ENCODE peak calls at places on chromosomes 2 and 18, in eight cellular contexts. One of them, this sample, is unnamed.

GRCh38 chr2:105812180-105813044 is 67.7 kb downstream of the NCK2 start:
- DNase-seq in GM12892: peak
- DNase-seq in lower leg skin: no peak
- DNase-seq in HepG2: peak
- DNase-seq in endothelial cell of umbilical vein: peak
- DNase-seq in transverse colon: no peak
- DNase-seq in body of pancreas: no peak
- DNase-seq in A549: no peak
- DNase-seq in this sample: no peak

GRCh38 chr2:222879602-222879933 is 18.7 kb downstream of the ACSL3 start:
- DNase-seq in GM12892: no peak
- DNase-seq in lower leg skin: no peak
- DNase-seq in HepG2: no peak
- DNase-seq in endothelial cell of umbilical vein: no peak
- DNase-seq in transverse colon: no peak
- DNase-seq in body of pancreas: no peak
- DNase-seq in A549: no peak
- DNase-seq in this sample: no peak

GRCh38 chr2:1681323-1682310 is 62.7 kb downstream of the PXDN start:
- DNase-seq in GM12892: no peak
- DNase-seq in lower leg skin: no peak
- DNase-seq in HepG2: no peak
- DNase-seq in endothelial cell of umbilical vein: no peak
- DNase-seq in transverse colon: no peak
- DNase-seq in body of pancreas: no peak
- DNase-seq in A549: no peak
- DNase-seq in this sample: peak

GRCh38 chr18:47606526-47606925 is 323.9 kb downstream of the SMAD2 start:
- DNase-seq in GM12892: no peak
- DNase-seq in lower leg skin: no peak
- DNase-seq in HepG2: no peak
- DNase-seq in endothelial cell of umbilical vein: no peak
- DNase-seq in transverse colon: no peak
- DNase-seq in body of pancreas: no peak
- DNase-seq in A549: no peak
- DNase-seq in this sample: no peak

GRCh38 chr2:164974221-164974620 is 18.9 kb upstream of the SLC38A11 start:
- DNase-seq in GM12892: no peak
- DNase-seq in lower leg skin: no peak
- DNase-seq in HepG2: no peak
- DNase-seq in endothelial cell of umbilical vein: no peak
- DNase-seq in transverse colon: no peak
- DNase-seq in body of pancreas: no peak
- DNase-seq in A549: no peak
- DNase-seq in this sample: no peak

GRCh38 chr2:98188351-98189046 is 101.5 kb downstream of the VWA3B start:
- DNase-seq in GM12892: no peak
- DNase-seq in lower leg skin: no peak
- DNase-seq in HepG2: peak
- DNase-seq in endothelial cell of umbilical vein: no peak
- DNase-seq in transverse colon: no peak
- DNase-seq in body of pancreas: no peak
- DNase-seq in A549: no peak
- DNase-seq in this sample: no peak

GRCh38 chr2:176491172-176491904 is 222.1 kb downstream of the MTX2 start:
- DNase-seq in GM12892: peak
- DNase-seq in lower leg skin: peak
- DNase-seq in HepG2: no peak
- DNase-seq in endothelial cell of umbilical vein: no peak
- DNase-seq in transverse colon: no peak
- DNase-seq in body of pancreas: peak
- DNase-seq in A549: no peak
- DNase-seq in this sample: no peak

GRCh38 chr2:199692489-199692888 is 158.5 kb downstream of the FTCDNL1 start:
- DNase-seq in GM12892: no peak
- DNase-seq in lower leg skin: no peak
- DNase-seq in HepG2: peak
- DNase-seq in endothelial cell of umbilical vein: no peak
- DNase-seq in transverse colon: peak
- DNase-seq in body of pancreas: peak
- DNase-seq in A549: no peak
- DNase-seq in this sample: no peak

GRCh38 chr2:27312152-27312551 is 3.9 kb upstream of the UCN start:
- DNase-seq in GM12892: no peak
- DNase-seq in lower leg skin: no peak
- DNase-seq in HepG2: no peak
- DNase-seq in endothelial cell of umbilical vein: no peak
- DNase-seq in transverse colon: no peak
- DNase-seq in body of pancreas: no peak
- DNase-seq in A549: no peak
- DNase-seq in this sample: peak

GRCh38 chr2:236336575-236337464 is 72.6 kb upstream of the ASB18 start:
- DNase-seq in GM12892: no peak
- DNase-seq in lower leg skin: no peak
- DNase-seq in HepG2: no peak
- DNase-seq in endothelial cell of umbilical vein: no peak
- DNase-seq in transverse colon: no peak
- DNase-seq in body of pancreas: no peak
- DNase-seq in A549: no peak
- DNase-seq in this sample: no peak

GRCh38 chr2:203690110-203691047 is 16.1 kb upstream of the CD28 start:
- DNase-seq in GM12892: no peak
- DNase-seq in lower leg skin: no peak
- DNase-seq in HepG2: no peak
- DNase-seq in endothelial cell of umbilical vein: no peak
- DNase-seq in transverse colon: no peak
- DNase-seq in body of pancreas: no peak
- DNase-seq in A549: no peak
- DNase-seq in this sample: no peak

DNA sequence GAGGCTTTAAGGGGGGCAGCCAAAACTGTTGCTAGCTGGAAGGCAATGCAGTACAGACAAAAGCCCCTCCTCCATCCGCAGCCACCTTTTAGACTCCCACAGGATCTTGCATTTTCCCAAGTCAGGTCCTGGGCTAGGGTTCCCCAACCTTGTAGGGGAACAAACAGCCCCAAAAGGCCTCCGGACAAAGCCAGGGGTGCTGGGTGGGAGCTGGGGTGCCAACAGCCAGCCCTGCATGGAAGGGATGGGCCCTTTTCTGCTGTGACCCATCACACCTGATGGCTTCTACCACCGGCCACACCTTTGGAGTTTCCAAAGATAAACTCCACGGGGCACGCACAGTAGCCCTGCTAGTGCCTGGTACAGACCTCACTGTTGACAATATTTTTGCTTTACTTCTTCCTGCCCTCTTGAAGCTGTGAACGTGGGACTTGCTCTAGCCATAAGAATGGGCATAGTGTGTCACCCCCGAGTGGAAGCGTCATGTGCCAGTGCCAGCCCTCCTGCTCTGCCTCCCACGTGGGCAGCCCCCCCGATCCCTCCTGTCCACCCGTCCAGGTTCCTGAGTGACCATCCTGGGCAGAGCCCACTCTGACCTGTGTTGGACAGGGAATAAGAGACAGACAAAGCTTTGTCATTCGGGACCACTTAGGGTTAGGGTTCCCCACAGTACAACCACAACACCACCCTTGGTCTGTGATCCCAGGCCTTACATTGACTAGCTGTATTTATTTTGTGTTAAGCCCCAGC is 18.8 kb downstream of the TUBB6 start:
- DNase-seq in GM12892: no peak
- DNase-seq in lower leg skin: no peak
- DNase-seq in HepG2: no peak
- DNase-seq in endothelial cell of umbilical vein: no peak
- DNase-seq in transverse colon: no peak
- DNase-seq in body of pancreas: no peak
- DNase-seq in A549: no peak
- DNase-seq in this sample: no peak
- TF ChIP-seq POLR2A in GM12892: no peak
- TF ChIP-seq POLR2A in lower leg skin: no peak
- TF ChIP-seq POLR2A in HepG2: peak
- TF ChIP-seq POLR2A in endothelial cell of umbilical vein: no peak
- TF ChIP-seq POLR2A in transverse colon: no peak
- TF ChIP-seq POLR2A in body of pancreas: no peak
- TF ChIP-seq POLR2A in A549: no peak
- TF ChIP-seq POLR2A in this sample: no peak

DNA sequence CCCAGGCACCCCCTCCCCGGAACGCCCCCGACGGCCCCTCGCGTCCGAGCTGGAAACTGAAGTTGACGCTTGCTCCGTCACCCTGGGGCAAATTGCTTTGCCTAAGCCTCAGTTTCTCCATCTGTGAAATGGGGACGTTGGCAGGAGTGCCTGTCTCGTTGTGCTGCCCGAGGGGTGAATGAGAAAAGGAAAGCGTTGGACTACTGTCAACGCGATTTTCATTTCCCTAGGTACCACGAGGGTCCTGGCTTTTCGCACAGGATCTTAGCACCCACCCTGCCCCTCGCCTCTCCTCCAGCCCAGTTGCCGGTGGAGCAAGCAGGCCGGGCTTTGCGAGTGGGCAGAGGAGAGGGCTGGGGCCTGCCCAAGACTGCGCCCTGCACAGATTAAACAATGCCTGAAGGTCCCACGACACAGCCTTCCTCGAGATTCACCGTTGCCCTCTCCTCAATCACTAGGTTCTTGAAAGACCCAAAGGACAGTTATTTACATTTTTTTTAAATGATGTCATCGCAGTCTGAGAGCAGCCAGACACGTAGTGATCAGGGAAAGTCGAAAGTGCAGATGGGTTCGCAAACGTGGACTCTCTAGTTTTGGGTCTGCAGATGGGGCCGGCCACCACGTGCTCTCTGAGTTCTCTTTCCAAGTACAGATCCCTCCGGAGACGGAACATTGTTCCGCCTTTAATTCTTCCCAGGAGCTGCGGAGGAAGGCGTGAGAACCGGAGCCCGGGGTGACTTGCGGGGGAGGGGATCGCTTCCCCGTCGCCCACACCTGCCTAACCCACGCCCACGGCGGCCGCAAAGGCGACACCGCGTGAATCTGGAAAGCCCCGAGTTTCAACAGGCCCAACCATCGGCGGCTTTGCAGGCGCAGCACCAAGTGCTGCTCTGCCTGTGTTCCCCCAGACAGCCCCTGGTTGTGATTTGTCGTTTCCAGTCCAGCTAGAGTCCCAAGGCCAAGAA is 54.1 kb downstream of the PKDCC start:
- DNase-seq in GM12892: peak
- DNase-seq in lower leg skin: peak
- DNase-seq in HepG2: peak
- DNase-seq in endothelial cell of umbilical vein: peak
- DNase-seq in transverse colon: peak
- DNase-seq in body of pancreas: peak
- DNase-seq in A549: no peak
- DNase-seq in this sample: peak
- TF ChIP-seq POLR2A in GM12892: peak
- TF ChIP-seq POLR2A in lower leg skin: no peak
- TF ChIP-seq POLR2A in HepG2: no peak
- TF ChIP-seq POLR2A in endothelial cell of umbilical vein: no peak
- TF ChIP-seq POLR2A in transverse colon: no peak
- TF ChIP-seq POLR2A in body of pancreas: peak
- TF ChIP-seq POLR2A in A549: no peak
- TF ChIP-seq POLR2A in this sample: no peak

DNA sequence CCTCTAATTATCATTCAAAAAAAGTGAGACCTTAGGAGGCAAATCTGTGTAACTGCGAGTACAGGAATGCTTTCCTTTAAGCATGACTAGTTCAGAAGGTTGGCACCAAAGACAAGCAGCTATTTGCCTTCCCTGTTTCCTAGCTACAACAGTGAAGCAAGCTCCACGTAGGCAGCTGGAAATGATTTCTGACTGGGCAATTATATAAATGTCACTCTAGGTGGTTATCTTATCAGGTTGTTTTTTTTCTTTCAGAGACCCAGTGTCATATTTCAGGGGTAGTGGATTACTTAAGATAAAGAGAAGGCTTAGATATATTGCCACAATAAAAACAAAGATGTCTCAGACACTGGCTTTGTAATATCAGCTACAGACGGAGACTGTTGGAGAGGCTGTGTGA is 748.9 kb upstream of the NXPH2 start:
- DNase-seq in GM12892: no peak
- DNase-seq in lower leg skin: no peak
- DNase-seq in HepG2: no peak
- DNase-seq in endothelial cell of umbilical vein: no peak
- DNase-seq in transverse colon: peak
- DNase-seq in body of pancreas: no peak
- DNase-seq in A549: no peak
- DNase-seq in this sample: no peak
- TF ChIP-seq POLR2A in GM12892: no peak
- TF ChIP-seq POLR2A in lower leg skin: no peak
- TF ChIP-seq POLR2A in HepG2: no peak
- TF ChIP-seq POLR2A in endothelial cell of umbilical vein: no peak
- TF ChIP-seq POLR2A in transverse colon: no peak
- TF ChIP-seq POLR2A in body of pancreas: no peak
- TF ChIP-seq POLR2A in A549: no peak
- TF ChIP-seq POLR2A in this sample: no peak

GRCh38 chr2:128320609-128321420 is 2.1 kb upstream of the HS6ST1 start:
- DNase-seq in GM12892: no peak
- DNase-seq in lower leg skin: no peak
- DNase-seq in HepG2: no peak
- DNase-seq in endothelial cell of umbilical vein: no peak
- DNase-seq in transverse colon: no peak
- DNase-seq in body of pancreas: peak
- DNase-seq in A549: no peak
- DNase-seq in this sample: no peak

GRCh38 chr2:128321421-128321775 is 2.7 kb upstream of the HS6ST1 start:
- DNase-seq in GM12892: peak
- DNase-seq in lower leg skin: no peak
- DNase-seq in HepG2: no peak
- DNase-seq in endothelial cell of umbilical vein: no peak
- DNase-seq in transverse colon: no peak
- DNase-seq in body of pancreas: peak
- DNase-seq in A549: no peak
- DNase-seq in this sample: peak

GRCh38 chr2:128322651-128323491 is 4.2 kb upstream of the HS6ST1 start:
- DNase-seq in GM12892: peak
- DNase-seq in lower leg skin: no peak
- DNase-seq in HepG2: no peak
- DNase-seq in endothelial cell of umbilical vein: no peak
- DNase-seq in transverse colon: no peak
- DNase-seq in body of pancreas: peak
- DNase-seq in A549: no peak
- DNase-seq in this sample: peak

GRCh38 chr2:128323501-128323931 is 4.8 kb upstream of the HS6ST1 start:
- DNase-seq in GM12892: no peak
- DNase-seq in lower leg skin: no peak
- DNase-seq in HepG2: no peak
- DNase-seq in endothelial cell of umbilical vein: no peak
- DNase-seq in transverse colon: no peak
- DNase-seq in body of pancreas: no peak
- DNase-seq in A549: no peak
- DNase-seq in this sample: no peak

GRCh38 chr2:128321784-128322650 is 3.3 kb upstream of the HS6ST1 start:
- DNase-seq in GM12892: peak
- DNase-seq in lower leg skin: peak
- DNase-seq in HepG2: peak
- DNase-seq in endothelial cell of umbilical vein: peak
- DNase-seq in transverse colon: peak
- DNase-seq in body of pancreas: peak
- DNase-seq in A549: peak
- DNase-seq in this sample: peak
- TF ChIP-seq POLR2A in GM12892: peak
- TF ChIP-seq POLR2A in lower leg skin: no peak
- TF ChIP-seq POLR2A in HepG2: no peak
- TF ChIP-seq POLR2A in endothelial cell of umbilical vein: peak
- TF ChIP-seq POLR2A in transverse colon: peak
- TF ChIP-seq POLR2A in body of pancreas: peak
- TF ChIP-seq POLR2A in A549: peak
- TF ChIP-seq POLR2A in this sample: no peak

This sample was measured in spleen.